ENCODE peak calls at places on chromosomes 12 and 14, in four cellular contexts. A, W, U and Q are unnamed samples.

GRCh38 chr12:105659355-105660075 is 329.0 kb downstream of the C12orf75 start:
- DNase-seq in A (peak; percentile 28), W (no peak), U (no peak), Q (peak; percentile 64)

GRCh38 chr12:31773223-31773750 is 44.5 kb upstream of the AMN1 start:
- DNase-seq in W (no peak), A (peak; percentile 61), U (no peak), Q (no peak)

GRCh38 chr14:25055998-25056687 is 6.2 kb upstream of the STXBP6 start:
- DNase-seq in W (no peak), U (no peak), A (no peak), Q (no peak)

GRCh38 chr14:68662395-68662794 is 130.5 kb downstream of the ZFP36L1 start:
- DNase-seq in W (no peak), U (peak; percentile 69), A (no peak), Q (no peak)

GRCh38 chr14:89750909-89751502 is 203.5 kb downstream of the EFCAB11 start:
- DNase-seq in U (no peak), W (no peak), A (no peak), Q (no peak)

GRCh38 chr14:98208943-98209342 is 1063.1 kb downstream of the BCL11B start:
- DNase-seq in A (no peak), U (no peak), W (no peak), Q (no peak)

GRCh38 chr14:52885230-52885629 is 65.6 kb downstream of the FERMT2 start:
- DNase-seq in U (no peak), A (peak; percentile 87), W (peak; percentile 63), Q (no peak)

GRCh38 chr14:99560946-99561683 is 42.9 kb downstream of the CCDC85C start:
- DNase-seq in U (peak; percentile 86), A (no peak), W (no peak), Q (peak; percentile 70)

GRCh38 chr12:10304161-10304574 is 3.5 kb upstream of the KLRD1 start:
- DNase-seq in W (peak; percentile 91), A (peak; percentile 76), U (no peak), Q (peak; percentile 49)

GRCh38 chr12:65518771-65519170 is 240.3 kb downstream of the MSRB3 start:
- DNase-seq in W (no peak), U (no peak), A (no peak), Q (no peak)

GRCh38 chr14:25049127-25049558 is 804 bp downstream of the STXBP6 start:
- DNase-seq in W (no peak), A (peak; percentile 7), U (no peak), Q (peak; percentile 3)

GRCh38 chr12:24630446-24630845 is 318.5 kb downstream of the BCAT1 start:
- DNase-seq in A (peak; percentile 50), U (no peak), W (no peak), Q (no peak)
- TF ChIP-seq CTCF in A (peak; percentile 66), U (no peak), W (no peak), Q (no peak)

GRCh38 chr12:54587315-54587821 is 1.1 kb downstream of the PPP1R1A start:
- DNase-seq in A (no peak), W (no peak), U (no peak), Q (no peak)

GRCh38 chr12:54588892-54589291 is 433 bp upstream of the PPP1R1A start:
- DNase-seq in W (no peak), U (no peak), A (no peak), Q (no peak)

GRCh38 chr12:54589964-54590363 is 1.5 kb upstream of the PPP1R1A start:
- DNase-seq in W (no peak), U (no peak), A (no peak), Q (no peak)

GRCh38 chr12:54586620-54587019 is 1.8 kb downstream of the PPP1R1A start:
- DNase-seq in A (no peak), W (no peak), U (no peak), Q (no peak)

DNA sequence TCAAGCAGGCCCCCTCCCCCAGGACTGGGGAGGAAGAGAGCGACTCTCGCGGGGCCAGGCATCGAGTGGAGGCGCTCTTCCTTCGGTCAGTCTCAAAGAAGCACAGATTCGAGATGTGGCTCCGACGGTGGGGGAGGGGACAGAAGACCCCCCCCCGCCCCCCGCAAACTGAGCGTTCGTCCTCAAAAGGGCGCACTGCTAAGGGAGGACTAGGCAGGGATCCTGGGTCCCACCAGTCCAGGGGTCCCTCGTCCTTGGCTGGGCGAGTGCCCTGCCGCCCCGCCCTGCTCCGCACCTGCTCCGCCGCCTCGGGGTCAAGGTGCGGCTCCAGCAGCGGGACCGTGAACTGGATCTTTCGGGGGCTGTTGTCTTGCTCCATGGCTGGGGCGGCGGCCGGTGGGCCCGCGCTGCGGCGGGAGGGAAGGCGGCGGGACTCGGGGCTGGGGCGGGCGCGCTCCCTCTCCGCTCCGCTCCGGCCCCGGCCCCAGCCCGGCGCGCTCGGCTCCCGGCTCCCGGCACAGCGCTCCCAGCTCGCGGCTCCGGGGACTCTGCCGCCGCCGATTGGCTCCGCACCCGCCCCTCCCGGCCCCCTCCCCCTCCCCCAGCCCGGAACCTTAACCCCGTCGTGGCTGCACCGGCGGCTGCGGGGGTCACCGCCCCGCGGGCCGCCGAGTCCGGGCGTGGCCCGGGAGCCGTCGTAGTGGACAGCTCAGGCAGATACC is at the start of gene PPP1R1A:
- DNase-seq in U (peak; percentile 26), W (no peak), A (no peak), Q (no peak)
- H3K4me3 ChIP-seq in U (peak within 1 kb of the TSS; percentile 57), W (no peak within 1 kb of the TSS), A (no peak within 1 kb of the TSS), Q (no peak within 1 kb of the TSS)

GRCh38 chr12:73632661-73633060 is 905.0 kb upstream of the ATXN7L3B start:
- DNase-seq in W (no peak), U (no peak), A (no peak), Q (no peak)

GRCh38 chr12:73625226-73625625 is 912.4 kb upstream of the ATXN7L3B start:
- DNase-seq in U (no peak), W (no peak), A (no peak), Q (no peak)

GRCh38 chr12:73632191-73632590 is 905.4 kb upstream of the ATXN7L3B start:
- DNase-seq in A (no peak), U (no peak), W (no peak), Q (no peak)

GRCh38 chr12:73629171-73629570 is 908.5 kb upstream of the ATXN7L3B start:
- DNase-seq in A (no peak), W (no peak), U (no peak), Q (no peak)

GRCh38 chr12:73629893-73630872 is 907.5 kb upstream of the ATXN7L3B start:
- DNase-seq in U (no peak), A (no peak), W (no peak), Q (no peak)
- TF ChIP-seq CTCF in U (no peak), A (no peak), W (no peak), Q (peak; percentile 23)

GRCh38 chr14:37588667-37588955 is 6.4 kb downstream of the FOXA1 start:
- DNase-seq in A (no peak), W (no peak), U (no peak), Q (peak; percentile 64)

GRCh38 chr14:37587438-37587837 is 7.6 kb downstream of the FOXA1 start:
- DNase-seq in W (no peak), U (no peak), A (no peak), Q (no peak)

GRCh38 chr14:37585971-37586759 is 8.9 kb downstream of the FOXA1 start:
- DNase-seq in U (no peak), W (no peak), A (no peak), Q (no peak)

GRCh38 chr14:37587881-37588666 is 7.0 kb downstream of the FOXA1 start:
- DNase-seq in U (peak; percentile 27), A (no peak), W (no peak), Q (no peak)

GRCh38 chr14:37586783-37587428 is 8.1 kb downstream of the FOXA1 start:
- DNase-seq in A (no peak), W (no peak), U (no peak), Q (no peak)
- H3K4me3 ChIP-seq in A (no peak overlapping the region), W (no peak overlapping the region), U (no peak overlapping the region), Q (peak overlapping the region; percentile 94)

GRCh38 chr12:51533799-51534198 is 57.2 kb upstream of the SCN8A start:
- DNase-seq in A (peak; percentile 16), W (no peak), U (no peak), Q (no peak)
- TF ChIP-seq CTCF in A (peak; percentile 20), W (peak; percentile 24), U (peak; percentile 20), Q (no peak)

DNA sequence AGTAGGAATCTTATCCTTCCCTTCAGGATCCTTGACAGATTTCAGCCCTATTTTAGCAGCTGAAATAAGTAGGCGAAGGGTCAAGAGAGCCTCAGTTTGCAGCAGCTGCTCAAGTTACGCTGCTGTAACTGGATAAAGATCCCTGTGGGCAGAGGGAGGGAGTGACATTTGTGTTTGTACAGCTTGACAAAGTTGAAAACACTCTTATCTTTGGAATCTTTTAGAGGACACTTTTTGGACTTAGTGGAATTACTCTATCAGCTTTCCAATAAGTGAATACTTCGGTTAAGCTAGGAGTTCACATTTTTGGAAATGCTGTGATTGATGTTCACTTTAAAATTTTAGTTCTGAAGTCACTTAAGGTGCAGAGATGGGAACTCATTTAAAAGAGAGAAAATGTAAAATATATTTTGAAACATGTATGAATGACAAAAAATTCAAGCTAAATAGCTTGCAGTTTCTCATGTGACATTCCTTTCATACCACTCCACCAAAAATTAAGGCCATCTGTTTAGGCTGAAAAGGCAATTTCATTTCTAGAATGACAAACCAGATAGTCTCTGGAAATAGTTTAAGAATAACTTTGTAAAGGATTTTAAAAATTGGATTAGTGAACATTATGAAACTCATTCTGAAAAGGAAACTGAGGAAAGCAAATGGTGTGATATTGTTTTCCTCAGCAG is 55.2 kb downstream of the SLC38A4 start:
- DNase-seq in U (no peak), A (peak; percentile 79), W (no peak), Q (peak; percentile 13)
- H3K4me3 ChIP-seq in U (no peak overlapping the region), A (no peak overlapping the region), W (no peak overlapping the region), Q (no peak overlapping the region)